ENCODE peak calls at places on chromosomes 1 and 21, in five cellular contexts. One of them, this sample, is unnamed.

GRCh38 chr1:152086785-152087184 is 2.1 kb downstream of the TCHHL1 start:
- DNase-seq in HepG2: no peak
- DNase-seq in GM12878: no peak
- DNase-seq in H1: no peak
- DNase-seq in K562: no peak
- DNase-seq in this sample: no peak

GRCh38 chr1:178575611-178576331 is 62.9 kb downstream of the TEX35 start:
- DNase-seq in H1: no peak
- DNase-seq in HepG2: no peak
- DNase-seq in GM12878: peak
- DNase-seq in K562: no peak
- DNase-seq in this sample: no peak

GRCh38 chr1:156140879-156141707 is 12.3 kb upstream of the SEMA4A start:
- DNase-seq in K562: peak
- DNase-seq in GM12878: no peak
- DNase-seq in HepG2: no peak
- DNase-seq in H1: no peak
- DNase-seq in this sample: no peak

GRCh38 chr1:62012095-62012494 is 182.6 kb upstream of the L1TD1 start:
- DNase-seq in K562: no peak
- DNase-seq in GM12878: no peak
- DNase-seq in HepG2: no peak
- DNase-seq in H1: no peak
- DNase-seq in this sample: no peak

GRCh38 chr1:17377325-17377953 is 5.4 kb downstream of the PADI6 start:
- DNase-seq in HepG2: no peak
- DNase-seq in H1: no peak
- DNase-seq in K562: no peak
- DNase-seq in GM12878: no peak
- DNase-seq in this sample: no peak

GRCh38 chr21:43957629-43958362 is 54.3 kb upstream of the TRAPPC10 start:
- DNase-seq in GM12878: peak
- DNase-seq in H1: no peak
- DNase-seq in HepG2: no peak
- DNase-seq in K562: no peak
- DNase-seq in this sample: no peak

GRCh38 chr1:115170972-115171392 is 81.7 kb upstream of the TSPAN2 start:
- DNase-seq in HepG2: no peak
- DNase-seq in K562: no peak
- DNase-seq in GM12878: no peak
- DNase-seq in H1: no peak
- DNase-seq in this sample: no peak

GRCh38 chr1:219927956-219928790 is at the start of gene SLC30A10:
- DNase-seq in HepG2: peak
- DNase-seq in K562: peak
- DNase-seq in GM12878: no peak
- DNase-seq in H1: no peak
- DNase-seq in this sample: no peak

GRCh38 chr1:41387667-41388091 is 26.4 kb downstream of the FOXO6 start:
- DNase-seq in H1: no peak
- DNase-seq in K562: no peak
- DNase-seq in GM12878: no peak
- DNase-seq in HepG2: no peak
- DNase-seq in this sample: no peak

GRCh38 chr1:196955926-196956325 is 12.4 kb downstream of the CFHR2 start:
- DNase-seq in K562: no peak
- DNase-seq in H1: no peak
- DNase-seq in GM12878: no peak
- DNase-seq in HepG2: no peak
- DNase-seq in this sample: no peak
- H3K4me2 ChIP-seq in K562: no peak
- H3K4me2 ChIP-seq in H1: no peak
- H3K4me2 ChIP-seq in GM12878: no peak
- H3K4me2 ChIP-seq in HepG2: no peak
- H3K4me2 ChIP-seq in this sample: no peak

DNA sequence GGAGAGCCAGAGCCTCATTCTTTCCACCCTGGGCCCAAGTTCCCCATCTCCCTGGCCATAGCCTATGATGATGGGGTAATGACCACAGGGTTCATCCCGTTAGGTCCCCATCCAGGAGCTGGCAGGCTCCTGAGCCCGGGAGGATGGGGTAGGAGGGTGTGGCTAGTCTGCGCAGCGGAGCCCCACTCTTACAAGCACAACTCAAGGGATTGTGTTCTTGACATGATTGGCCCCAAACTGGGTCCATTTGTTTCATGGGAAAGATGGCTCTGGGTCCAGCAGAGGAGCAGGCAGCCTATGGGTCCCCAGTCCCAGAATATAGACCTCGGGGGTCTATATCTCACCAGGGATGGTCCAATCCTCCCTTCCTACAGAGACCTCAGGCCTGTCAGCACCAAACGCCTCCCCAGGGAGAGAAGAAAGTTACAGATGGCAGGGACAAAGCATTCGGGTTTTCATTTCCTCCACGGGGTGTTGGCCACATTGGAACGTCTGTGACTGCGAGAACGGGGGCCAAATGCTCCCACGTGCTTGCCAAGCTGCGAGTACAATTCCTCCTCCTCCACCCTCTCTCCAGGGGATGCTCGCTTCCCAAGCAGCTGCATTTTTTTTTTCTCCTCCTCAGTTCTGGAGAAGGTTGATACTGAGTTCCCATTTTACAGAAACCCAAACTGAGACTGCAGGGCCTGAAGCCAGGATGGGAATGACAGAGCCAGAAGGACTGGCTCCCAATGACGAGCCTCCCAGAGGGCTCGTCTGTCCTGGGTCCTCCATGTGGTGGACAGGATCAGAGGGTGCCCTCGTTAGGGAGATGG is 71.0 kb downstream of the DHRS3 start:
- DNase-seq in K562: no peak
- DNase-seq in HepG2: no peak
- DNase-seq in H1: no peak
- DNase-seq in GM12878: no peak
- DNase-seq in this sample: no peak
- TF ChIP-seq CEBPB in K562: no peak
- TF ChIP-seq CEBPB in HepG2: no peak
- TF ChIP-seq CEBPB in H1: no peak
- TF ChIP-seq CEBPB in GM12878: no peak
- TF ChIP-seq CEBPB in this sample: no peak

GRCh38 chr1:97904528-97904927 is 16.3 kb downstream of the DPYD start:
- DNase-seq in K562: no peak
- DNase-seq in H1: no peak
- DNase-seq in GM12878: no peak
- DNase-seq in HepG2: no peak
- DNase-seq in this sample: no peak
- TF ChIP-seq POLR2AphosphoS5 in K562: no peak
- TF ChIP-seq POLR2AphosphoS5 in H1: no peak
- TF ChIP-seq POLR2AphosphoS5 in GM12878: no peak
- TF ChIP-seq POLR2AphosphoS5 in HepG2: no peak
- TF ChIP-seq POLR2AphosphoS5 in this sample: no peak

DNA sequence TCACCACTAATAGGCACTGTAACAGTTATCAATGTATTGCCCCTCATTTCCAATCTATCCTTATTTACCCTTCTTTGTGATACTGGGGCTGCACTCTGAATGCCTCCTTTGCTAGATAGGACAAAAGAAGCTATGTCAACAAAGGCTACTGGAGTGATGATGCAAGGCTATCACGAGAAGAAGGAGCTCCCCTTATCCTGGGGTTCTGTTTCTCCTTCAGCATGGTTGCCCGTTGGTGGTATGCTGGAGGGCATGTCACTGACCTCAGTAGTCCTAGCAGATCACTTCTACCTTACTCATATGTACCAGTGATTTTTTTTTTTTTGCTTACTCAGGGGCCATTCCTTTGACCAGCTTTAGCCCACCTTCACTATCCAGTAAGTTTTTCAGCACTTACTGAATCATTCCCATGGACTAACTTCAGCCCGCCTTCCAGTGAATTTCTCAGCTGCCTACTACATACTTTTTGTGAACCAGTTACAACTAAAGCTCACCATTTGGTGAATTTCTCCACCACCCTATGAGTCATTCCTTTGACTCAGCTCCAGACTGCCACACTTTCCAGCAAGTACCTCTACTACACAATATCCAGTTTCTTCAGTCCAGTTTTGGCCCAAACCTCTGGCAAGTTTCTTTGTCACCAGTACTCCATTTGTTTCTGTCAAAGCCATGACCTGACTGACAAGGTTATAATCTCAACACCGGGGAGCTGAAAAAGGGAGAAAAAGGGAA is 944.5 kb downstream of the KCNT2 start:
- DNase-seq in K562: peak
- DNase-seq in GM12878: no peak
- DNase-seq in H1: no peak
- DNase-seq in HepG2: no peak
- DNase-seq in this sample: peak
- H3K4me2 ChIP-seq in K562: no peak
- H3K4me2 ChIP-seq in GM12878: no peak
- H3K4me2 ChIP-seq in H1: no peak
- H3K4me2 ChIP-seq in HepG2: no peak
- H3K4me2 ChIP-seq in this sample: peak

This sample was measured in HCT116.